ENCODE peak calls at places on chromosome 22, in seven cellular contexts. W is lower leg skin, I is A549, U is AG04449, V is WTC11, J is stomach, M is AG09319. H is an unnamed sample.

GRCh38 chr22:49788492-49788891 is 39.2 kb downstream of the BRD1 start:
- DNase-seq in V (no peak), J (peak), W (peak), I (no peak), U (no peak), M (no peak), H (no peak)

GRCh38 chr22:42970029-42970428 is 44.9 kb downstream of the PACSIN2 start:
- DNase-seq in I (no peak), U (no peak), V (no peak), M (no peak), J (no peak), W (no peak), H (no peak)

GRCh38 chr22:46072030-46072881 is 78.1 kb upstream of the PPARA start:
- DNase-seq in I (no peak), U (no peak), W (peak), V (peak), J (peak), M (no peak), H (peak)

GRCh38 chr22:17578129-17578754 is 14.9 kb downstream of the SLC25A18 start:
- DNase-seq in U (no peak), W (peak), M (no peak), I (no peak), J (peak), V (no peak), H (no peak)

GRCh38 chr22:36982136-36982535 is 37.1 kb downstream of the TST start:
- DNase-seq in M (no peak), V (no peak), W (peak), I (no peak), J (no peak), U (no peak), H (no peak)

GRCh38 chr22:43516386-43516785 is 104.6 kb downstream of the MPPED1 start:
- DNase-seq in I (no peak), M (no peak), W (no peak), J (no peak), U (no peak), V (no peak), H (no peak)

GRCh38 chr22:36385491-36386350 is 2.0 kb downstream of the MYH9 start:
- DNase-seq in J (peak), U (no peak), I (peak), V (no peak), M (no peak), W (no peak), H (peak)

GRCh38 chr22:44752285-44753188 is at the start of gene ARHGAP8:
- DNase-seq in U (no peak), V (peak), J (peak), I (no peak), M (no peak), W (no peak), H (no peak)

GRCh38 chr22:26890870-26891269 is 233.5 kb downstream of the MIAT start:
- DNase-seq in M (no peak), V (no peak), J (no peak), U (no peak), I (peak), W (no peak), H (no peak)

GRCh38 chr22:40310081-40310770 is 36.1 kb upstream of the ADSL start:
- DNase-seq in J (no peak), V (no peak), W (no peak), I (no peak), M (peak), U (peak), H (no peak)

GRCh38 chr22:19096555-19096954 is 25.7 kb downstream of the DGCR2 start:
- DNase-seq in V (no peak), I (no peak), U (no peak), J (no peak), W (peak), M (no peak), H (no peak)

GRCh38 chr22:38482662-38483308 is 14.9 kb downstream of the KDELR3 start:
- DNase-seq in V (no peak), U (no peak), W (no peak), I (no peak), J (no peak), M (no peak), H (no peak)

GRCh38 chr22:18156878-18157713 is 7.1 kb downstream of the USP18 start:
- DNase-seq in U (peak), I (peak), V (peak), J (peak), W (no peak), M (peak), H (no peak)

GRCh38 chr22:44684506-44685383 is 17.3 kb upstream of the PRR5 start:
- DNase-seq in J (peak), U (peak), V (peak), W (peak), I (peak), M (peak), H (peak)

DNA sequence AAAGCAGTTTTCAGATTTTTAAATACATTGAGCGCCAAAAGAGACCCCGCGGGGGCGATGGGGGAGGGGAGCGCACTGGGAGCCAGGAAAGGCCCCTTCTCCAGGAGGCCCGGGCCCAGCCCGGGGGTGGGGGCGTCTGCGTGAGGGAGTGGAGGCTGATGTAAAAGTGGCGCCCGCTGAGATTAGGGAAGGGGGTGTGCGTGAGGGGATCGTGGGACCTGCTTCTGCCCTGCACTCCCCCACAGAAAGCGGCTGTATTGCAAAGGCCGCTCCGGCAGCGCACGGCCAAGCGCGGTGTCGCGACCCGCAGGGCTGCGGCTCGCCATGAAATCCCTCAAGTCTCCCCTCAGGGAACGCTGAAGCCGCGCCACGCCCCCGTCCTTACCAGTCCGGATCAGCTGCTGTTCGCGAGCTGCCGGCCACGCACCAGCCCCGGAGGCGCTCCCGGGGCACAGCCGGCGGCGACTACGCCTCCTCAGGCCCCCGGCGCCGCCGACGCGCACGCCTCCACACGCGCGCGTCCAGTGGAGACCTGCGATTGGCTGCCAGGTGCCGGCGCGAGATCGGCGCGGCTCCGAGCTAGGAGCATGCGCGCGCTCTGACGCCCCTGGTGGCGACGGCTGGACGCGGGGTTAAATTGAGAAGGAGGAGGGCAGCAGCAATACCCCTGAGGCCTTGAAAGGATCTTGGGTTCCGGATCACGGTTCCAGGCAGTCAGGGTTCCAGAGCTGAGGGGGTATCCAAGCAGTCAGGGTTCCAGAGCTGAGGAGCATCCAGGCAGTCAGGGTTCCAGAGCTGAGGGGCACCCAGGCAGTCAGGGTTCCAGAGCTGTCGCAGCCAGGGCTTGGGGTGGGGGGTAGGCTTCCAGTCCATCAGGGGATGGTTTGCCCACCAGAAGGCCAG is at the start of gene ZNF280B:
- DNase-seq in W (no peak), V (peak), I (peak), J (peak), M (peak), U (peak), H (peak)
- TF ChIP-seq CTCF in W (no peak), V (peak), I (peak), J (no peak), M (peak), U (peak), H (peak)

GRCh38 chr22:24432059-24432853 is 4.9 kb downstream of the ADORA2A start:
- DNase-seq in I (no peak), U (no peak), W (peak), V (no peak), J (peak), M (no peak), H (no peak)
- TF ChIP-seq CTCF in I (no peak), U (no peak), W (no peak), V (no peak), J (no peak), M (no peak), H (no peak)

GRCh38 chr22:48692734-48693376 is 1134.8 kb downstream of the BRD1 start:
- DNase-seq in M (no peak), W (no peak), I (no peak), J (no peak), U (no peak), V (no peak), H (no peak)
- TF ChIP-seq CTCF in M (no peak), W (no peak), I (no peak), J (no peak), U (no peak), V (no peak), H (no peak)

DNA sequence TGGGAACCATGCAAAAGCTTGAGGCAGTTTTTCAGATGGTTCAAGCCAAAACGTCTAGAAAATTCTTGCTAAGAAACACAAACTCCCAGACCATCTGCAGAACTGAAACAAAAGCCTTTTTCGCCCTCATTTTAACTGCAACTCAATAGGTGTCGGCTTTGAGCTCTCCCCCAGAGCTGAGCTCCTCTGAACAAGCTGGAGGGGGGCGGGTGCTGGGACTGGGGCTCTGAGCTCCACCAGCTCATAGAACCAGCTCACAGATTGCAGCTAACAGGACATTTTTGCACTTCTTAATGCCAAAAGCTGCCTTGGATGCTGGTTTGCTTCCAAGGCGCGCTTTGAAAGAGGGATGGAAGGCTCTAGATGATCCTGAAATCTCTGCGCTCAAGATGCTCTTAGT is 6.1 kb upstream of the YWHAH start:
- DNase-seq in J (no peak), M (no peak), U (no peak), V (no peak), I (no peak), W (no peak), H (no peak)
- TF ChIP-seq CTCF in J (no peak), M (no peak), U (no peak), V (no peak), I (no peak), W (no peak), H (no peak)

GRCh38 chr22:32901925-32902324 is 100.4 kb downstream of the TIMP3 start:
- DNase-seq in V (no peak), M (no peak), U (no peak), J (no peak), W (no peak), I (no peak), H (no peak)
- TF ChIP-seq CTCF in V (no peak), M (no peak), U (no peak), J (no peak), W (no peak), I (no peak), H (no peak)

H was measured in natural killer cell.